ENCODE peak calls at places on chromosomes 16 and 17, in seven cellular contexts. One of them, this sample, is unnamed.

GRCh38 chr16:57048095-57048494 is 44.3 kb upstream of the CPNE2 start:
- DNase-seq in HS-5: no peak
- DNase-seq in effector memory CD8-positive, alpha-beta T cell: no peak
- DNase-seq in brain pericyte: no peak
- DNase-seq in kidney glomerular epithelial cell: no peak
- DNase-seq in Daoy: no peak
- DNase-seq in EH: no peak
- DNase-seq in this sample: no peak

GRCh38 chr17:73841431-73842060 is 197.3 kb upstream of the SDK2 start:
- DNase-seq in Daoy: peak; percentile 48
- DNase-seq in effector memory CD8-positive, alpha-beta T cell: no peak
- DNase-seq in brain pericyte: no peak
- DNase-seq in EH: no peak
- DNase-seq in kidney glomerular epithelial cell: no peak
- DNase-seq in HS-5: no peak
- DNase-seq in this sample: no peak

GRCh38 chr16:49980166-49980565 is 44.9 kb upstream of the CNEP1R1 start:
- DNase-seq in HS-5: peak; percentile 2
- DNase-seq in EH: peak; percentile 25
- DNase-seq in kidney glomerular epithelial cell: peak; percentile 54
- DNase-seq in Daoy: peak; percentile 24
- DNase-seq in effector memory CD8-positive, alpha-beta T cell: no peak
- DNase-seq in brain pericyte: no peak
- DNase-seq in this sample: no peak

GRCh38 chr16:20611975-20612471 is 35.9 kb upstream of the ACSM2B start:
- DNase-seq in EH: no peak
- DNase-seq in Daoy: no peak
- DNase-seq in kidney glomerular epithelial cell: no peak
- DNase-seq in effector memory CD8-positive, alpha-beta T cell: no peak
- DNase-seq in HS-5: no peak
- DNase-seq in brain pericyte: no peak
- DNase-seq in this sample: no peak

GRCh38 chr17:58932956-58933355 is 173.7 kb downstream of the TRIM37 start:
- DNase-seq in EH: no peak
- DNase-seq in Daoy: no peak
- DNase-seq in HS-5: no peak
- DNase-seq in effector memory CD8-positive, alpha-beta T cell: no peak
- DNase-seq in kidney glomerular epithelial cell: no peak
- DNase-seq in brain pericyte: no peak
- DNase-seq in this sample: no peak

GRCh38 chr16:79697562-79698112 is 97.1 kb upstream of the MAF start:
- DNase-seq in HS-5: no peak
- DNase-seq in Daoy: no peak
- DNase-seq in EH: no peak
- DNase-seq in effector memory CD8-positive, alpha-beta T cell: no peak
- DNase-seq in brain pericyte: no peak
- DNase-seq in kidney glomerular epithelial cell: no peak
- DNase-seq in this sample: no peak

GRCh38 chr17:70736375-70736957 is 567.1 kb downstream of the KCNJ2 start:
- DNase-seq in brain pericyte: no peak
- DNase-seq in kidney glomerular epithelial cell: no peak
- DNase-seq in HS-5: no peak
- DNase-seq in EH: no peak
- DNase-seq in Daoy: no peak
- DNase-seq in effector memory CD8-positive, alpha-beta T cell: no peak
- DNase-seq in this sample: no peak

GRCh38 chr17:58541249-58541648 is 26.8 kb upstream of the MTMR4 start:
- DNase-seq in effector memory CD8-positive, alpha-beta T cell: no peak
- DNase-seq in HS-5: no peak
- DNase-seq in EH: no peak
- DNase-seq in kidney glomerular epithelial cell: no peak
- DNase-seq in brain pericyte: no peak
- DNase-seq in Daoy: no peak
- DNase-seq in this sample: no peak

GRCh38 chr17:34110315-34110714 is 144.8 kb upstream of the CCL2 start:
- DNase-seq in effector memory CD8-positive, alpha-beta T cell: no peak
- DNase-seq in HS-5: no peak
- DNase-seq in kidney glomerular epithelial cell: no peak
- DNase-seq in Daoy: no peak
- DNase-seq in brain pericyte: no peak
- DNase-seq in EH: no peak
- DNase-seq in this sample: no peak

GRCh38 chr16:1471569-1472194 is 3.1 kb downstream of the CLCN7 start:
- DNase-seq in EH: no peak
- DNase-seq in kidney glomerular epithelial cell: no peak
- DNase-seq in Daoy: no peak
- DNase-seq in effector memory CD8-positive, alpha-beta T cell: no peak
- DNase-seq in HS-5: no peak
- DNase-seq in brain pericyte: no peak
- DNase-seq in this sample: no peak

GRCh38 chr17:59853168-59853918 is 39.4 kb downstream of the TUBD1 start:
- DNase-seq in Daoy: peak; percentile 94
- DNase-seq in HS-5: peak; percentile 87
- DNase-seq in kidney glomerular epithelial cell: peak; percentile 95
- DNase-seq in EH: peak; percentile 97
- DNase-seq in brain pericyte: peak; percentile 69
- DNase-seq in effector memory CD8-positive, alpha-beta T cell: no peak
- DNase-seq in this sample: peak; percentile 86

GRCh38 chr16:24685539-24686432 is 43.7 kb upstream of the TNRC6A start:
- DNase-seq in Daoy: peak; percentile 69
- DNase-seq in EH: peak; percentile 88
- DNase-seq in HS-5: no peak
- DNase-seq in kidney glomerular epithelial cell: peak; percentile 83
- DNase-seq in brain pericyte: peak; percentile 10
- DNase-seq in effector memory CD8-positive, alpha-beta T cell: no peak
- DNase-seq in this sample: peak; percentile 88

GRCh38 chr17:48335858-48336500 is 94.0 kb downstream of the SKAP1 start:
- DNase-seq in HS-5: peak; percentile 64
- DNase-seq in effector memory CD8-positive, alpha-beta T cell: peak; percentile 6
- DNase-seq in kidney glomerular epithelial cell: peak; percentile 44
- DNase-seq in Daoy: peak; percentile 10
- DNase-seq in brain pericyte: no peak
- DNase-seq in EH: peak; percentile 56
- DNase-seq in this sample: peak; percentile 62

GRCh38 chr16:31711344-31711845 is 162.2 kb upstream of the ZNF267 start:
- DNase-seq in brain pericyte: no peak
- DNase-seq in kidney glomerular epithelial cell: no peak
- DNase-seq in EH: no peak
- DNase-seq in Daoy: no peak
- DNase-seq in effector memory CD8-positive, alpha-beta T cell: no peak
- DNase-seq in HS-5: no peak
- DNase-seq in this sample: no peak

GRCh38 chr16:28316056-28316455 is 23.7 kb downstream of the SBK1 start:
- DNase-seq in EH: no peak
- DNase-seq in kidney glomerular epithelial cell: no peak
- DNase-seq in effector memory CD8-positive, alpha-beta T cell: no peak
- DNase-seq in HS-5: no peak
- DNase-seq in Daoy: no peak
- DNase-seq in brain pericyte: no peak
- DNase-seq in this sample: no peak

GRCh38 chr17:7548585-7549400 is at the start of gene TNFSF12:
- DNase-seq in kidney glomerular epithelial cell: no peak
- DNase-seq in effector memory CD8-positive, alpha-beta T cell: peak; percentile 23
- DNase-seq in HS-5: no peak
- DNase-seq in Daoy: peak; percentile 49
- DNase-seq in EH: peak; percentile 62
- DNase-seq in brain pericyte: no peak
- DNase-seq in this sample: peak; percentile 36